ENCODE peak calls at places on chromosome 18, in seven cellular contexts. F, Z, K, B, J, H and Q are unnamed samples.
A peak's percentile ranks its signal among the peaks of the same experiment; 100 is the strongest.

GRCh38 chr18:32438173-32438572 is 32.5 kb downstream of the GAREM1 start:
- DNase-seq in F (no peak), Z (no peak), K (no peak), B (no peak), J (peak; percentile 47), H (no peak), Q (no peak)

GRCh38 chr18:74190086-74190485 is 41.8 kb downstream of the TIMM21 start:
- DNase-seq in F (peak; percentile 60), Z (peak; percentile 18), K (no peak), B (no peak), J (no peak), H (no peak), Q (no peak)

GRCh38 chr18:7941533-7941932 is 374.4 kb downstream of the PTPRM start:
- DNase-seq in F (no peak), Z (no peak), K (no peak), B (peak; percentile 94), J (no peak), H (no peak), Q (peak; percentile 89)

GRCh38 chr18:24227976-24228660 is 89.3 kb downstream of the CABYR start:
- DNase-seq in F (peak; percentile 20), Z (peak; percentile 24), K (no peak), B (no peak), J (no peak), H (no peak), Q (peak; percentile 85)

GRCh38 chr18:25072205-25072604 is 279.8 kb downstream of the ZNF521 start:
- DNase-seq in F (no peak), Z (no peak), K (no peak), B (no peak), J (no peak), H (no peak), Q (no peak)

GRCh38 chr18:11091746-11092145 is 57.6 kb downstream of the PIEZO2 start:
- DNase-seq in F (no peak), Z (no peak), K (no peak), B (no peak), J (no peak), H (no peak), Q (no peak)

GRCh38 chr18:23838801-23839366 is 149.6 kb downstream of the LAMA3 start:
- DNase-seq in F (no peak), Z (peak; percentile 39), K (no peak), B (no peak), J (no peak), H (no peak), Q (no peak)

GRCh38 chr18:1983746-1984515 is 587.4 kb downstream of the METTL4 start:
- DNase-seq in F (no peak), Z (no peak), K (no peak), B (no peak), J (no peak), H (no peak), Q (no peak)

GRCh38 chr18:34901299-34901698 is 139.9 kb upstream of the MAPRE2 start:
- DNase-seq in F (no peak), Z (no peak), K (no peak), B (no peak), J (no peak), H (no peak), Q (no peak)

GRCh38 chr18:70394672-70395071 is 105.8 kb downstream of the SOCS6 start:
- DNase-seq in F (no peak), Z (no peak), K (no peak), B (no peak), J (no peak), H (no peak), Q (no peak)

GRCh38 chr18:48891721-48892120 is 59.0 kb downstream of the SMAD7 start:
- DNase-seq in F (no peak), Z (no peak), K (no peak), B (no peak), J (no peak), H (no peak), Q (no peak)

GRCh38 chr18:42436366-42436765 is 481.3 kb downstream of the PIK3C3 start:
- DNase-seq in F (no peak), Z (no peak), K (no peak), B (no peak), J (no peak), H (no peak), Q (no peak)

GRCh38 chr18:31498450-31499156 is 626 bp downstream of the DSG2 start:
- DNase-seq in F (no peak), Z (peak; percentile 54), K (no peak), B (no peak), J (no peak), H (no peak), Q (peak; percentile 49)

GRCh38 chr18:25921677-25922421 is 168.6 kb downstream of the SS18 start:
- DNase-seq in F (no peak), Z (peak; percentile 12), K (peak; percentile 3), B (no peak), J (peak; percentile 86), H (peak; percentile 10), Q (peak; percentile 42)

GRCh38 chr18:25827961-25828561 is 262.4 kb downstream of the SS18 start:
- DNase-seq in F (no peak), Z (peak; percentile 33), K (no peak), B (no peak), J (peak; percentile 57), H (no peak), Q (no peak)

GRCh38 chr18:74446631-74447403 is 10.3 kb downstream of the DIPK1C start:
- DNase-seq in F (no peak), Z (no peak), K (no peak), B (no peak), J (no peak), H (no peak), Q (no peak)

GRCh38 chr18:9619990-9620389 is 5.6 kb upstream of the PPP4R1 start:
- DNase-seq in F (no peak), Z (peak; percentile 66), K (no peak), B (no peak), J (no peak), H (no peak), Q (no peak)

GRCh38 chr18:63207154-63207790 is 112.3 kb downstream of the BCL2 start:
- DNase-seq in F (no peak), Z (no peak), K (no peak), B (no peak), J (no peak), H (no peak), Q (peak; percentile 37)

GRCh38 chr18:32576296-32576916 is 105.7 kb upstream of the GAREM1 start:
- DNase-seq in F (no peak), Z (peak; percentile 46), K (no peak), B (no peak), J (peak; percentile 74), H (peak; percentile 60), Q (no peak)

DNA sequence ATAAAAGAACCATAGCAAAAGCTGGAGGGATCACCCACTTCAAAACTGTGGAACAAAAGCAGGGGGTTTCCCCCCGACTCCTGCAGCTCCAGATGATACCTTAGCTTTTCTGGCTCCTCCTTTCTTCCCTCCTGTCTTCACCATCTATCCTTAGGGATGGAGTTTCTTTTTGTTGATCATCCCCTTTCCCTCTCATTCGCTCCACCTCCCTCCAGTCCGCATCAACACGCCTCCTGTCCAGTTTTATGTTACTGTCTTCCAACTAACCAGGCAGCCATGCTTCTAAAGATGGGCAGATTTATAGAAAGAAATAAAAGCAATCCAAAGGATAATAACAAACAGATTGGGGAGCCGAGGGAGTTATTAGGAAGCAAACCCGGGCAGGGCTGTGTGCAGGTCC is 356.3 kb upstream of the SMIM21 start:
- DNase-seq in F (no peak), Z (no peak), K (no peak), B (no peak), J (no peak), H (no peak), Q (no peak)
- H3K4me3 ChIP-seq in F (no peak overlapping the region), Z (peak overlapping the region; percentile 63), K (no peak overlapping the region), B (no peak overlapping the region), J (no peak overlapping the region), H (no peak overlapping the region), Q (no peak overlapping the region)

DNA sequence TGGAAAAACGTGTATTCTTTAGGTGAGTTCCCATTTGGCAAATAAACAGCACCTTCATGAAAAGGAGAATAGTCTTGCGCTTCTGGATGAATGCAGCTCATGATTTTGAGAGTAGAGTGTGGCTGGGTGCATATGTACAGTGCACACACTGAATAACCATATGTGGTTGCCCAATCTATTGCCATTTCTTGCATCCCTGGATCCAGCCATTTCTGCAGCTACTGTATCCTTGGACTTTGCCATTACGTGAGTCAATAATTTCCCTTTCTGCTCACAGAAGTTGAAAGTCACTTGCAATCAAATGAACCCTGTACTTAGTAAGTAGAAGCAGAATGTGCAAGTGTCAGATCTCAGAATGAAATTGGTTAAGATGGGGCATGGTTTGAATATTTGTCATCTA is 560.0 kb upstream of the MEX3C start:
- DNase-seq in F (no peak), Z (no peak), K (no peak), B (no peak), J (no peak), H (peak; percentile 13), Q (no peak)
- H3K4me3 ChIP-seq in F (no peak overlapping the region), Z (no peak overlapping the region), K (no peak overlapping the region), B (no peak overlapping the region), J (no peak overlapping the region), H (no peak overlapping the region), Q (no peak overlapping the region)

GRCh38 chr18:59143441-59143840 is 3.8 kb downstream of the SEC11C start:
- DNase-seq in F (no peak), Z (peak; percentile 26), K (no peak), B (no peak), J (no peak), H (no peak), Q (no peak)

GRCh38 chr18:59142274-59142673 is 2.6 kb downstream of the SEC11C start:
- DNase-seq in F (no peak), Z (no peak), K (no peak), B (no peak), J (no peak), H (no peak), Q (no peak)

GRCh38 chr18:59140287-59140885 is 702 bp downstream of the SEC11C start:
- DNase-seq in F (no peak), Z (peak; percentile 70), K (peak; percentile 9), B (no peak), J (peak; percentile 77), H (peak; percentile 69), Q (peak; percentile 32)

GRCh38 chr18:59139615-59140286 is at the start of gene SEC11C:
- DNase-seq in F (peak; percentile 85), Z (peak; percentile 97), K (peak; percentile 90), B (peak; percentile 96), J (peak; percentile 98), H (peak; percentile 97), Q (peak; percentile 99)

DNA sequence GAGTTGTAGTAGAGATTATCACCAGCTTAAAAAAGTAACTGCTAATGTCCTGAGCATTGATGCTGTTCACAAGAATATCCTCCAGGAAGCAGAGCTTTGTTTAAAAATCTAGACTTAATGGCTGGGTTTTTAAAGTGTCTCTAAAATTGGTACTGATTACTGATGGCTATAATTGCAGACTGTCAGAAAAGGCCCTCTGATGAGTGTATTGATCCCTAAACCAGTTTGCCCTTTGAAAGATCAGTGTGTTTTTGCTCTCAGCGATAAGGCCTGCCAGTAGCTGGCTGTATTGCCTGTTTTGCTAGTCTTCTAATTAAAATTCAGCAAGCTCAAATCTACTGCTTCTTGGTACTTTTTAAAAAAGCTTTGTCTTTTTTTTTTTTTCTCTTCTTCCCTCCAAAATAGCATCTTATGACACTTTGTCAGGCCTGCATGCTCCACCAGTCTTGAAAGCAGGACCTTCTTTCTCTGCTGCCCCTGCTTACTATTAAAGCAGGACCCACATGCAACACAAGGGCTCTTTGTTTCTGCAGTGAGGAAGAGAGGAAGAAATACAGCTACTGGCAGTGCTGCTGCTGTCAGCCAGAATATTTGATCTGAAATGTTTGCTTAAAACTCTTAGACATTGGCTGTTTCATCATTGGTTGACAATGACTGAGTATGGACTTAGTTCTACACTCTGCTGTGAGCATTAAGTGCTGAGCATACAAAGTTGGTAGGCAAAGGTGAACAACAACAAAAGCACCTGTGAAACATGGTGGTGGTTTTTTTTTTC is 1.8 kb downstream of the SEC11C start:
- DNase-seq in F (no peak), Z (no peak), K (no peak), B (no peak), J (no peak), H (peak; percentile 15), Q (peak; percentile 8)
- H3K4me3 ChIP-seq in F (no peak overlapping the region), Z (no peak overlapping the region), K (no peak overlapping the region), B (no peak overlapping the region), J (peak overlapping the region; percentile 92), H (no peak overlapping the region), Q (no peak overlapping the region)

GRCh38 chr18:37276111-37276510 is 289.5 kb downstream of the CELF4 start:
- DNase-seq in F (no peak), Z (no peak), K (no peak), B (no peak), J (no peak), H (no peak), Q (no peak)
- H3K4me3 ChIP-seq in F (no peak overlapping the region), Z (no peak overlapping the region), K (no peak overlapping the region), B (no peak overlapping the region), J (no peak overlapping the region), H (no peak overlapping the region), Q (no peak overlapping the region)